ENCODE peak calls at places on chromosomes 11 and 22, in four cellular contexts. One of them, this sample, is unnamed.
A peak's percentile ranks its signal among the peaks of the same experiment; 100 is the strongest.

GRCh38 chr22:17633217-17633997 is 4.9 kb upstream of the ATP6V1E1 start:
- DNase-seq in IMR-90: peak; percentile 92
- DNase-seq in WERI-Rb-1: no peak
- DNase-seq in A549: peak; percentile 66
- DNase-seq in this sample: no peak

GRCh38 chr11:57777969-57778317 is 16.3 kb downstream of the CTNND1 start:
- DNase-seq in A549: peak; percentile 70
- DNase-seq in IMR-90: no peak
- DNase-seq in WERI-Rb-1: no peak
- DNase-seq in this sample: no peak

GRCh38 chr22:36244522-36245391 is 5.4 kb upstream of the APOL2 start:
- DNase-seq in IMR-90: peak; percentile 52
- DNase-seq in WERI-Rb-1: no peak
- DNase-seq in A549: no peak
- DNase-seq in this sample: peak; percentile 77

GRCh38 chr11:92204731-92205130 is 19.9 kb upstream of the FAT3 start:
- DNase-seq in WERI-Rb-1: no peak
- DNase-seq in IMR-90: no peak
- DNase-seq in A549: no peak
- DNase-seq in this sample: no peak

GRCh38 chr22:50134481-50134880 is 36.0 kb upstream of the PANX2 start:
- DNase-seq in IMR-90: no peak
- DNase-seq in A549: no peak
- DNase-seq in WERI-Rb-1: no peak
- DNase-seq in this sample: no peak

GRCh38 chr11:116742104-116742503 is 30.7 kb downstream of the BUD13 start:
- DNase-seq in WERI-Rb-1: no peak
- DNase-seq in IMR-90: peak; percentile 62
- DNase-seq in A549: no peak
- DNase-seq in this sample: no peak

GRCh38 chr11:3167143-3168119 is 2.3 kb upstream of the OSBPL5 start:
- DNase-seq in A549: no peak
- DNase-seq in WERI-Rb-1: no peak
- DNase-seq in IMR-90: no peak
- DNase-seq in this sample: peak; percentile 33

GRCh38 chr11:85663781-85664560 is 958 bp downstream of the CREBZF start:
- DNase-seq in IMR-90: peak; percentile 45
- DNase-seq in A549: peak; percentile 76
- DNase-seq in WERI-Rb-1: peak; percentile 80
- DNase-seq in this sample: peak; percentile 79

GRCh38 chr11:112977620-112978212 is 16.5 kb downstream of the NCAM1 start:
- DNase-seq in IMR-90: peak; percentile 13
- DNase-seq in WERI-Rb-1: no peak
- DNase-seq in A549: no peak
- DNase-seq in this sample: peak; percentile 25

GRCh38 chr11:27596802-27597201 is 90.2 kb upstream of the LIN7C start:
- DNase-seq in A549: no peak
- DNase-seq in IMR-90: no peak
- DNase-seq in WERI-Rb-1: no peak
- DNase-seq in this sample: no peak

GRCh38 chr11:72120930-72121329 is 8.4 kb upstream of the ANAPC15 start:
- DNase-seq in WERI-Rb-1: no peak
- DNase-seq in IMR-90: no peak
- DNase-seq in A549: no peak
- DNase-seq in this sample: no peak

GRCh38 chr11:2301631-2302272 is at the start of the genes C11orf21 and TSPAN32:
- DNase-seq in IMR-90: peak; percentile 3
- DNase-seq in A549: no peak
- DNase-seq in WERI-Rb-1: peak; percentile 5
- DNase-seq in this sample: peak; percentile 66

DNA sequence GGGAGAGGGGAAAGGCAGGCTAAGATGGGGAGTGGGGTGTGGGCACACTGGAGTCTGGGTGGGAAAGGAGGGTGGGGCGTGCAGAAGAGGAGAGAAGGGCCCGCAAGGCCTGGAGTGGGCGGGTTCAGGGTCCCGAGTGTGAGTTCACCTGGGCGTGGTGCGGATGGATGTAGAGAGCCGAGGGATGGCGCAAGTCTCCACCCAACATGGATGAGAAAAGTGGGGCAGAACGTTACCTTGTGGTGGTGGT is 364 bp upstream of the ABCC8 start:
- DNase-seq in A549: no peak
- DNase-seq in WERI-Rb-1: no peak
- DNase-seq in IMR-90: no peak
- DNase-seq in this sample: no peak
- H3K4me3 ChIP-seq in A549: peak overlapping the region; percentile 67
- H3K4me3 ChIP-seq in WERI-Rb-1: no peak overlapping the region
- H3K4me3 ChIP-seq in IMR-90: no peak overlapping the region
- H3K4me3 ChIP-seq in this sample: peak overlapping the region; percentile 68

GRCh38 chr11:8567597-8568198 is 26.3 kb downstream of the STK33 start:
- DNase-seq in A549: no peak
- DNase-seq in IMR-90: peak; percentile 20
- DNase-seq in WERI-Rb-1: no peak
- DNase-seq in this sample: no peak
- H3K4me3 ChIP-seq in A549: no peak overlapping the region
- H3K4me3 ChIP-seq in IMR-90: no peak overlapping the region
- H3K4me3 ChIP-seq in WERI-Rb-1: no peak overlapping the region
- H3K4me3 ChIP-seq in this sample: no peak overlapping the region

DNA sequence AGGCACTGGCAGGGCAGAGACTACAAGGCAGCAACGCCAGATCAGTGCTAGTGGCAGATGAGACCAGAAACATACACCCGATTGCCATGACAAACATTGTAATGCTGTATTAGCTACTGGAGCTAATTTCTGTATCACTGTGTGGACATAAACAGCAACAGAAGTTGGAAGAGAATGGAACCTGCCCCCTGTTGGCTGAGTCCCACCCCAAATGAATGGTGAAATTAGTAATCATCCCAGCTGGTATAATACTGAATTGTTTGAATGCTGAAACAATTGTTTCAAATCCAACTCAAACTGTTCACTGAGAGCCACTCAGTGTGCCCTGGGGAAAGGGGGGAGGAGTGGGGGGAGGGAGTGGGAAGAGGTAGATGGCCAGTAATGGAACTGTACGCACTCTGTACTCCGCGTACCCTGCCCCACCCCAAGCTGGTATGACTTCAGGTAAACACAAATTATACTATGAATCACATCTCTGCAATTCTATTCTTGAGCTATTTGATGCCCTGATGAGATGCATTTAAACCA is 11.2 kb upstream of the BIRC3 start:
- DNase-seq in IMR-90: no peak
- DNase-seq in A549: peak; percentile 86
- DNase-seq in WERI-Rb-1: no peak
- DNase-seq in this sample: no peak
- H3K4me3 ChIP-seq in IMR-90: no peak overlapping the region
- H3K4me3 ChIP-seq in A549: peak overlapping the region; percentile 6
- H3K4me3 ChIP-seq in WERI-Rb-1: no peak overlapping the region
- H3K4me3 ChIP-seq in this sample: no peak overlapping the region

GRCh38 chr11:119066481-119066880 is 1.1 kb upstream of the VPS11 start:
- DNase-seq in IMR-90: no peak
- DNase-seq in WERI-Rb-1: no peak
- DNase-seq in A549: no peak
- DNase-seq in this sample: no peak
- H3K4me3 ChIP-seq in IMR-90: no peak overlapping the region
- H3K4me3 ChIP-seq in WERI-Rb-1: no peak overlapping the region
- H3K4me3 ChIP-seq in A549: no peak overlapping the region
- H3K4me3 ChIP-seq in this sample: peak overlapping the region; percentile 96

DNA sequence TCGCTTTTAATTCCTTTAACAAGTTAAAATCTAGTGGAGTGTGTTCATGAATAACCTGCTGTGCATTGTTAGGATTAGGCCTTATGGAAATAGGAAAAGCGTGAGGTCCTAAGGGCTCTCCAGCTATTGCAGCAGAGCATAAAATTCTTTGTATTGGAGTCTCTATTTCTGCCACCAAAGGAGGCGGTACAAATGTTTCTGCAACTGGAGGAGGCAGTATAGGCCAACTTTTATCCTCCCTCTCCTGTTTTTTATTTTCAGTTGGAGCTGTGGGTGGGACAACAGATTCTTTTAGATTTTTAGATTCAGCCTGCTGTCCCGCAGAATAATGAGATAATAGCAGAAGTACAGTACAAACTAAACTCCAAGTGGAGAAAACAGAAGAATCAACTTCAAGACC is 26.2 kb downstream of the OR10A6 start:
- DNase-seq in WERI-Rb-1: no peak
- DNase-seq in A549: no peak
- DNase-seq in IMR-90: peak; percentile 69
- DNase-seq in this sample: no peak
- H3K4me3 ChIP-seq in WERI-Rb-1: no peak overlapping the region
- H3K4me3 ChIP-seq in A549: no peak overlapping the region
- H3K4me3 ChIP-seq in IMR-90: no peak overlapping the region
- H3K4me3 ChIP-seq in this sample: no peak overlapping the region

GRCh38 chr11:199004-199581 is 6.2 kb downstream of the SCGB1C1 start:
- DNase-seq in A549: no peak
- DNase-seq in IMR-90: no peak
- DNase-seq in WERI-Rb-1: no peak
- DNase-seq in this sample: no peak

GRCh38 chr11:196786-197731 is 4.2 kb downstream of the SCGB1C1 start:
- DNase-seq in IMR-90: no peak
- DNase-seq in WERI-Rb-1: no peak
- DNase-seq in A549: no peak
- DNase-seq in this sample: no peak

GRCh38 chr11:197741-198235 is 4.9 kb downstream of the SCGB1C1 start:
- DNase-seq in WERI-Rb-1: no peak
- DNase-seq in IMR-90: no peak
- DNase-seq in A549: no peak
- DNase-seq in this sample: no peak

GRCh38 chr11:199782-200181 is 6.9 kb downstream of the SCGB1C1 start:
- DNase-seq in A549: no peak
- DNase-seq in IMR-90: no peak
- DNase-seq in WERI-Rb-1: no peak
- DNase-seq in this sample: no peak

DNA sequence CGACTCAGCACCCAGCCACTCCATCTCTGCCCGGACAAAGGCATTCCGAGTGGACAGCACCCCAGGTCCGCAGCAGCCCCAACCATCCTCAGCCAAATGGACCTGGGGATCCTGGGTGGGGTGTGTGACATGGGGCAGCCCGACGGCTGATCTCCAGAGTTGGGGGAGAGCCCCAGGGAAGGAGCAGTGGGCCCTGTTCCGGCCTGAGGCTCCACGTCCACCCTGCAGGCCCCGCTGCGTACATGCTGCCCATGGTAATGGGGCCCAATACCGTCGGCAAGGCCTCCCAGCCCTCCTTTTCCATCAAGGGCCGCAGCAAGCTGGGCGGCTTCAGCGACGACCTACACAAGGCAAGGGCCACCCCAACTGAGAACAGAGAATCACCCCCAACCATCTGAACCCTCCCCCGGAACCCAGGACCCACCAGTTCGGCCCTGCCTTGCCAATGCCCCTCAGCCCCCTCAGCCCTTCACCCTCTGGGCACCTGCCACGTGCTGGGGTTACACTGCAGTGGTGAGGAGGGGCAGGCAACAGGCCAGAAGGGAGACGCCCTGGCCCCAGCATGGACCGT is 5.4 kb downstream of the SCGB1C1 start:
- DNase-seq in A549: no peak
- DNase-seq in IMR-90: no peak
- DNase-seq in WERI-Rb-1: no peak
- DNase-seq in this sample: no peak
- H3K4me3 ChIP-seq in A549: no peak overlapping the region
- H3K4me3 ChIP-seq in IMR-90: no peak overlapping the region
- H3K4me3 ChIP-seq in WERI-Rb-1: no peak overlapping the region
- H3K4me3 ChIP-seq in this sample: no peak overlapping the region

GRCh38 chr22:48154943-48155240 is 1392.4 kb downstream of the TBC1D22A start:
- DNase-seq in A549: no peak
- DNase-seq in IMR-90: no peak
- DNase-seq in WERI-Rb-1: no peak
- DNase-seq in this sample: no peak

GRCh38 chr22:48152916-48153315 is 1390.5 kb downstream of the TBC1D22A start:
- DNase-seq in WERI-Rb-1: no peak
- DNase-seq in A549: no peak
- DNase-seq in IMR-90: no peak
- DNase-seq in this sample: no peak

GRCh38 chr22:48153726-48154125 is 1391.3 kb downstream of the TBC1D22A start:
- DNase-seq in A549: no peak
- DNase-seq in IMR-90: no peak
- DNase-seq in WERI-Rb-1: no peak
- DNase-seq in this sample: no peak

GRCh38 chr22:48155446-48155845 is 1393.0 kb downstream of the TBC1D22A start:
- DNase-seq in WERI-Rb-1: no peak
- DNase-seq in A549: no peak
- DNase-seq in IMR-90: no peak
- DNase-seq in this sample: no peak

DNA sequence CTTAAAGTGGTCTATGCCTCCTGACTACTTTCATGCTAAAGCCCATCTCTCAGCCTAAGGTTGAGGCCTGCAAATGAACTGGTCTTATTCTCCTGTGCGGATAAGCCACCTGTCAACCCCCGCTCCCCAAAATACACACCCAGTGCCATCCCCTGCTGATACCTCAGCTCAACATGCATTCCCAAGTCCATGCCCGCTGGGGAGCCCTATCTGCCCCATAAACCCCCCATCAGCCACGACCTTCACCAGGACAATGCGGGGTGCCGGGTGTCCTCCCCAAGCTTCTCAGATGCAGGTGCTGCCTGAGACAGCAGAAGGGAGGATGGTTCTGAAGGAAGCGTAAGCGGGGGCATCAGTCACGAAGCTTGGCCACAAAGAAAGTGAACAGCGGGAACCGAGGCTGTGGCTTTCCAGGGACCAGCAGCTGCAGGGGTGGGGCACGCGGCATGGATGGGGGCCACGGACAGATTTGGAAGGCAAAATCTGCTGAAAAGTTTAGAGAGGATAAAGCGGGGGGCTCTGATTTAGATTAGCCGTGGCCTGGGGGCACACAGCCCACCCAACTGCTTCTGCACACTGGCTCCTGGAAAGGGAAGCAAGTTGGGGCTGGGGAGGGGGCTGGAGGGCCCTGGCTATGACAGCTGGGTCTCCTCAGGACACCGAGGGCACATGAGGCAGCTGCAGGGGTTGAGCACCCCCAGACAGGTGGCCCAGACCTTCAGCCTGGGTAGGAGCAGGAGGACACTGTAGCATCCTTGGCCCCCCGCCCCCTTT is 1391.9 kb downstream of the TBC1D22A start:
- DNase-seq in A549: no peak
- DNase-seq in WERI-Rb-1: no peak
- DNase-seq in IMR-90: no peak
- DNase-seq in this sample: no peak
- H3K4me3 ChIP-seq in A549: no peak overlapping the region
- H3K4me3 ChIP-seq in WERI-Rb-1: no peak overlapping the region
- H3K4me3 ChIP-seq in IMR-90: no peak overlapping the region
- H3K4me3 ChIP-seq in this sample: no peak overlapping the region